ENCODE peak calls at places on chromosomes 5 and 9, in nine cellular contexts. O, G, Z, F, R, S, V, Q and K are unnamed samples.

GRCh38 chr9:137244486-137245449 is 3.7 kb downstream of the TUBB4B start:
- DNase-seq in O (no peak), G (peak), Z (no peak), F (no peak), R (no peak), S (no peak), V (no peak), Q (no peak), K (no peak)

GRCh38 chr5:39717186-39717897 is 292.6 kb upstream of the DAB2 start:
- DNase-seq in O (no peak), G (no peak), Z (no peak), F (no peak), R (peak), S (no peak), V (no peak), Q (no peak), K (peak)

GRCh38 chr9:98760231-98760630 is 36.1 kb downstream of the ANKS6 start:
- DNase-seq in O (no peak), G (no peak), Z (no peak), F (no peak), R (no peak), S (no peak), V (no peak), Q (no peak), K (no peak)

GRCh38 chr9:37503736-37504135 is 18.0 kb downstream of the POLR1E start:
- DNase-seq in O (peak), G (no peak), Z (no peak), F (no peak), R (peak), S (no peak), V (no peak), Q (no peak), K (peak)

GRCh38 chr5:10761842-10762165 is 770 bp upstream of the DAP start:
- DNase-seq in O (no peak), G (no peak), Z (no peak), F (no peak), R (no peak), S (peak), V (no peak), Q (no peak), K (no peak)

GRCh38 chr5:107389130-107389553 is 281.6 kb downstream of the EFNA5 start:
- DNase-seq in O (no peak), G (no peak), Z (no peak), F (peak), R (peak), S (no peak), V (no peak), Q (peak), K (peak)

GRCh38 chr5:133758641-133759040 is 146.3 kb upstream of the FSTL4 start:
- DNase-seq in O (no peak), G (no peak), Z (no peak), F (no peak), R (no peak), S (no peak), V (no peak), Q (no peak), K (no peak)

GRCh38 chr5:173486355-173486754 is 130.1 kb downstream of the BOD1 start:
- DNase-seq in O (no peak), G (peak), Z (no peak), F (no peak), R (no peak), S (no peak), V (no peak), Q (no peak), K (peak)

GRCh38 chr9:135671591-135672041 is 8.5 kb downstream of the LCN9 start:
- DNase-seq in O (peak), G (peak), Z (peak), F (no peak), R (no peak), S (no peak), V (no peak), Q (no peak), K (no peak)

GRCh38 chr5:35854248-35854647 is 2.4 kb upstream of the IL7R start:
- DNase-seq in O (no peak), G (no peak), Z (no peak), F (no peak), R (no peak), S (no peak), V (no peak), Q (no peak), K (no peak)

GRCh38 chr5:127871448-127872153 is 168.4 kb downstream of the CCDC192 start:
- DNase-seq in O (no peak), G (no peak), Z (no peak), F (no peak), R (no peak), S (no peak), V (no peak), Q (no peak), K (no peak)

GRCh38 chr9:134710271-134710540 is 68.6 kb downstream of the COL5A1 start:
- DNase-seq in O (no peak), G (no peak), Z (no peak), F (no peak), R (no peak), S (no peak), V (no peak), Q (no peak), K (no peak)

GRCh38 chr9:130343445-130343918 is 77.9 kb downstream of the HMCN2 start:
- DNase-seq in O (no peak), G (peak), Z (no peak), F (no peak), R (no peak), S (no peak), V (no peak), Q (no peak), K (no peak)

GRCh38 chr9:123686849-123687233 is 243.1 kb downstream of the DENND1A start:
- DNase-seq in O (no peak), G (no peak), Z (no peak), F (no peak), R (no peak), S (no peak), V (no peak), Q (no peak), K (no peak)

GRCh38 chr5:40308867-40309266 is 370.8 kb upstream of the PTGER4 start:
- DNase-seq in O (no peak), G (peak), Z (no peak), F (no peak), R (no peak), S (no peak), V (no peak), Q (no peak), K (no peak)

GRCh38 chr5:180395540-180396274 is 42.6 kb upstream of the GFPT2 start:
- DNase-seq in O (no peak), G (no peak), Z (no peak), F (no peak), R (no peak), S (no peak), V (no peak), Q (no peak), K (no peak)

GRCh38 chr5:73747696-73748380 is 121.8 kb downstream of the ARHGEF28 start:
- DNase-seq in O (no peak), G (no peak), Z (no peak), F (no peak), R (peak), S (no peak), V (no peak), Q (no peak), K (no peak)

GRCh38 chr9:129968690-129969485 is 74.1 kb downstream of the FNBP1 start:
- DNase-seq in O (no peak), G (no peak), Z (no peak), F (no peak), R (peak), S (peak), V (no peak), Q (no peak), K (peak)

GRCh38 chr9:792331-793260 is 48.9 kb upstream of the DMRT1 start:
- DNase-seq in O (no peak), G (no peak), Z (no peak), F (no peak), R (no peak), S (no peak), V (no peak), Q (no peak), K (peak)

GRCh38 chr9:93967020-93967803 is 12.1 kb upstream of the BARX1 start:
- DNase-seq in O (no peak), G (no peak), Z (no peak), F (no peak), R (no peak), S (no peak), V (no peak), Q (no peak), K (no peak)

GRCh38 chr5:139575313-139575646 is 14.1 kb downstream of the UBE2D2 start:
- DNase-seq in O (no peak), G (no peak), Z (no peak), F (no peak), R (no peak), S (no peak), V (no peak), Q (no peak), K (no peak)
- TF ChIP-seq CTCF in O (no peak), G (peak), Z (no peak), F (no peak), R (no peak), S (no peak), V (no peak), Q (peak), K (no peak)

GRCh38 chr5:136780518-136780917 is 415.2 kb upstream of the TRPC7 start:
- DNase-seq in O (no peak), G (no peak), Z (no peak), F (no peak), R (no peak), S (no peak), V (no peak), Q (no peak), K (peak)
- TF ChIP-seq CTCF in O (no peak), G (peak), Z (no peak), F (no peak), R (no peak), S (no peak), V (no peak), Q (no peak), K (peak)

GRCh38 chr5:16713386-16713928 is 96.7 kb upstream of the RETREG1 start:
- DNase-seq in O (no peak), G (peak), Z (no peak), F (no peak), R (peak), S (no peak), V (no peak), Q (no peak), K (peak)
- TF ChIP-seq CTCF in O (no peak), G (no peak), Z (no peak), F (no peak), R (no peak), S (no peak), V (no peak), Q (no peak), K (no peak)

DNA sequence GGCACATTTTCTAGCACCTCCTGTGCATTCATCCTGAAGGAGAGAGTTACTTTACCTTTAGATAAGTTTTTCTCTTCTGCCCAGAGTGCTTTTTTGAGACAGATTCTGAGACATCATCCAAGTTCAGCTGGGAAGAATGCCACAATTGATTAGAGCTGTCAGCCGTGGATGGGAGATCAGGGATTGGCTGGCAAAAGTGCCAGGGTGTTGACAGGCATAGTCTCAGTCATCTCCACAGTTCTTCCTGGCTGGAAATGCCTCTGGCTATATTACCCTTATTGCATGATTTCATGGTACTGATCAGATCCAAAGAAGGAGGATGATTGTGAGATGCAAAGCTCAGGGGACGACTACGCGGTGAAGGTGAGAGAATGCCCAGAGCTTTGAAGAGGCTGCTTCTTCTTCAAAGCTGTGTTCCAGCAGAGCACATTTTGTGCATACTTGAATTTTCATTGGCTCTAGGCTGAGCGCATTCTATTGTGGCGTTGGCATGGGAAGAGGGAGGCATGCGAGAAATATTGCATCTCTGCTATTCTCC is 82.0 kb downstream of the GRIA1 start:
- DNase-seq in O (no peak), G (no peak), Z (no peak), F (no peak), R (no peak), S (no peak), V (no peak), Q (no peak), K (no peak)
- TF ChIP-seq CTCF in O (no peak), G (no peak), Z (no peak), F (no peak), R (no peak), S (no peak), V (no peak), Q (no peak), K (no peak)

DNA sequence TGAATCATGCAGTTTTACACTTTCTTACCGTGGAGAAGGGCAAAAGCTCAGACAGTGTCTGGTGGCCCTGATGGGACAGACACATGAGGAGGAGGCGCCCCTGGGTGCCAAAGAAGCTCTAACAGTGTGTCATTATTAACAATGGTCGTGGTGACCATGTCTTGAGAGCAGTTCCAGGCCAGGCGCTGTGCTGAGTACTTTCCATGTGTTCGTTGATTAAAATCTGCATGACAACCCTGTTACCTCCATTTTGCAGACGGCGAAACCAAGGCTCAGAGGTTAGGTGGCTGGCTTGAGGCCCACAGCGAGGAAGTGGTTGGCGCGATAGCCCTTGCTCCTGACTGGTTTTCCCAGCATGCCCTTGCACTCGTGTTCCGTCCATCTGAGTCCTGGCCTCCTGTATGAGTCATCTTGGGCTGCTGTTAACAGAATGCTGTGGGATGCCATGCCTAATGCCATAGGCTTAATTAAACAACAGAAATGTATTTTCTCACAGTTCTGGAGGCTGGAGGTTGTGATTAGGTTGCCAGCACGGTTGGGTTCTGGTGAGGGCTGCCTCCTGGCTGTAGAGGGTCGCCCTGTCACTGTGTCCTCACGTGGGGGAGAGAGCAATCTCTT is 92.0 kb downstream of the AMBP start:
- DNase-seq in O (no peak), G (no peak), Z (no peak), F (no peak), R (peak), S (no peak), V (no peak), Q (no peak), K (peak)
- TF ChIP-seq CTCF in O (no peak), G (no peak), Z (no peak), F (no peak), R (no peak), S (no peak), V (no peak), Q (no peak), K (no peak)

GRCh38 chr5:132064140-132064539 is 3.7 kb downstream of the IL3 start:
- DNase-seq in O (peak), G (no peak), Z (peak), F (no peak), R (no peak), S (no peak), V (no peak), Q (no peak), K (no peak)

GRCh38 chr5:132064738-132065331 is 4.4 kb downstream of the IL3 start:
- DNase-seq in O (peak), G (peak), Z (peak), F (peak), R (peak), S (peak), V (peak), Q (peak), K (peak)

GRCh38 chr5:132060501-132061161 is at the start of gene IL3:
- DNase-seq in O (peak), G (peak), Z (peak), F (no peak), R (no peak), S (peak), V (peak), Q (no peak), K (no peak)

GRCh38 chr5:132065351-132065937 is 5.0 kb downstream of the IL3 start:
- DNase-seq in O (peak), G (peak), Z (peak), F (peak), R (peak), S (no peak), V (peak), Q (peak), K (peak)

GRCh38 chr5:132063090-132063911 is 2.8 kb downstream of the IL3 start:
- DNase-seq in O (peak), G (peak), Z (peak), F (peak), R (peak), S (peak), V (peak), Q (peak), K (peak)
- TF ChIP-seq CTCF in O (peak), G (peak), Z (peak), F (peak), R (peak), S (peak), V (peak), Q (peak), K (peak)